ENCODE peak calls at places on chromosomes 1 and 21, in four cellular contexts. X is adrenal gland, S is HFFc6, U is OCI-LY7. K is an unnamed sample.

GRCh38 chr1:167499657-167500056 is 18.7 kb downstream of the CD247 start:
- DNase-seq in X (no peak), U (peak; percentile 95), S (no peak), K (peak; percentile 72)

GRCh38 chr21:44279621-44280260 is 5.9 kb upstream of the AIRE start:
- DNase-seq in X (no peak), S (no peak), U (no peak), K (no peak)

GRCh38 chr1:18484276-18484675 is 3.5 kb downstream of the KLHDC7A start:
- DNase-seq in U (no peak), X (no peak), S (no peak), K (no peak)

GRCh38 chr1:203281033-203281432 is 24.3 kb upstream of the BTG2 start:
- DNase-seq in U (peak; percentile 4), S (peak; percentile 60), X (no peak), K (no peak)

GRCh38 chr1:218367118-218367517 is 22.0 kb downstream of the TGFB2 start:
- DNase-seq in S (no peak), X (no peak), U (no peak), K (no peak)

GRCh38 chr1:231779081-231779480 is 152.5 kb downstream of the DISC1 start:
- DNase-seq in S (no peak), X (no peak), U (no peak), K (no peak)

GRCh38 chr1:71089536-71090270 is 8.9 kb upstream of the ZRANB2 start:
- DNase-seq in X (no peak), U (no peak), S (peak; percentile 68), K (no peak)

GRCh38 chr1:53495608-53496345 is 36.6 kb downstream of the DMRTB1 start:
- DNase-seq in X (no peak), U (no peak), S (no peak), K (no peak)

GRCh38 chr1:31583082-31583994 is 7.0 kb downstream of the TINAGL1 start:
- DNase-seq in X (no peak), S (no peak), U (no peak), K (no peak)

GRCh38 chr1:2300004-2300771 is 72.1 kb downstream of the SKI start:
- DNase-seq in U (peak; percentile 84), X (no peak), S (no peak), K (peak; percentile 93)

GRCh38 chr1:8437286-8437685 is 119.4 kb downstream of the SLC45A1 start:
- DNase-seq in U (no peak), X (no peak), S (no peak), K (no peak)

GRCh38 chr1:235997916-235998315 is 67.0 kb downstream of the NID1 start:
- DNase-seq in S (no peak), U (no peak), X (no peak), K (no peak)

GRCh38 chr1:1548591-1548990 is 8.2 kb upstream of the TMEM240 start:
- DNase-seq in X (no peak), S (no peak), U (no peak), K (no peak)

GRCh38 chr1:209989525-209989924 is 51.5 kb downstream of the SYT14 start:
- DNase-seq in U (peak; percentile 3), X (no peak), S (peak; percentile 5), K (peak; percentile 6)

GRCh38 chr1:247407180-247407616 is 8.8 kb upstream of the NLRP3 start:
- DNase-seq in X (peak; percentile 21), S (no peak), U (no peak), K (peak; percentile 65)

GRCh38 chr1:37556712-37557196 is at the start of gene DNALI1:
- DNase-seq in S (peak; percentile 75), X (peak; percentile 95), U (peak; percentile 24), K (peak; percentile 72)

GRCh38 chr1:39258146-39258924 is 53.8 kb downstream of the MACF1 start:
- DNase-seq in S (peak; percentile 51), X (peak; percentile 87), U (peak; percentile 68), K (peak; percentile 67)

GRCh38 chr1:220786337-220787068 is at the start of gene MTARC1:
- DNase-seq in U (no peak), X (peak; percentile 71), S (peak; percentile 9), K (peak; percentile 63)

GRCh38 chr21:36461277-36461917 is 18.5 kb downstream of the CLDN14 start:
- DNase-seq in U (no peak), S (no peak), X (no peak), K (no peak)

GRCh38 chr1:49435291-49435690 is 588.5 kb downstream of the AGBL4 start:
- DNase-seq in X (no peak), U (no peak), S (no peak), K (no peak)

GRCh38 chr1:39646232-39647081 is 7.0 kb upstream of the HEYL start:
- DNase-seq in X (peak; percentile 78), U (peak; percentile 60), S (peak; percentile 35), K (no peak)

GRCh38 chr1:197632000-197632399 is 143.3 kb downstream of the DENND1B start:
- DNase-seq in X (no peak), S (no peak), U (no peak), K (no peak)

GRCh38 chr1:19737413-19737812 is 62.3 kb downstream of the TMCO4 start:
- DNase-seq in U (no peak), X (no peak), S (no peak), K (no peak)

GRCh38 chr1:210239295-210240155 is 6.9 kb downstream of the SERTAD4 start:
- DNase-seq in X (no peak), U (no peak), S (peak; percentile 89), K (no peak)

GRCh38 chr1:212471286-212471685 is 38.6 kb downstream of the NENF start:
- DNase-seq in U (no peak), S (no peak), X (no peak), K (no peak)

GRCh38 chr1:111202366-111202706 is 1.9 kb upstream of the DENND2D start:
- DNase-seq in U (no peak), X (no peak), S (no peak), K (no peak)

GRCh38 chr1:66944330-66945274 is 19.8 kb downstream of the MIER1 start:
- DNase-seq in S (peak; percentile 77), X (peak; percentile 93), U (no peak), K (no peak)

GRCh38 chr1:91533625-91534024 is 33.0 kb downstream of the CDC7 start:
- DNase-seq in U (no peak), S (no peak), X (no peak), K (no peak)

GRCh38 chr1:91526496-91526895 is 25.8 kb downstream of the CDC7 start:
- DNase-seq in U (no peak), S (no peak), X (no peak), K (no peak)

GRCh38 chr1:91535441-91535840 is 34.8 kb downstream of the CDC7 start:
- DNase-seq in U (no peak), S (no peak), X (no peak), K (no peak)

GRCh38 chr1:91527781-91528180 is 27.1 kb downstream of the CDC7 start:
- DNase-seq in S (no peak), U (no peak), X (no peak), K (no peak)

DNA sequence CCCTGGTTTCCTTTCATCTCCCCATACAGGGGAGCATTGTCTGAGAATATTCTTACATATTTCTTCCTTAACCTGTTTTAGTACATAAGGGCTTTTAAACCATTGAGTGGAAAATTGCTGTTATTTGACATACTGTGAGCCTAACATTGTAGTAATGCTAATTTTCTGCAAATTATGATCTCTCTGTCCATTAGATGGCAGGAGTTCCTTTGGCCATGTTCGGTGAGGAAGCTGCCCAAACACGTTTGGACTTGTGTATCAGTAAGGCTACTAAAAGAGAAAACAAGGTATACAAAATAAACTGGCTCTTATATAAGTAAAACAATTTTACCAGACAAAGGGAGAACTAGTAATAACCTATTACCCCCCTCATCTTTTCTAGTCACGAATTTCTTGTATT is 29.2 kb downstream of the CDC7 start:
- DNase-seq in S (peak; percentile 41), X (peak; percentile 60), U (peak; percentile 10), K (no peak)
- TF ChIP-seq CTCF in S (peak; percentile 71), X (peak; percentile 50), U (peak; percentile 54), K (peak; percentile 47)

GRCh38 chr21:32412998-32413504 is 545 bp downstream of the EVA1C start:
- DNase-seq in S (no peak), X (no peak), U (no peak), K (no peak)

GRCh38 chr21:32410916-32411315 is 1.6 kb upstream of the EVA1C start:
- DNase-seq in S (no peak), X (no peak), U (no peak), K (no peak)

GRCh38 chr21:32411366-32412161 is 942 bp upstream of the EVA1C start:
- DNase-seq in U (no peak), X (peak; percentile 87), S (peak; percentile 24), K (no peak)

GRCh38 chr21:32413697-32414578 is 1.4 kb downstream of the EVA1C start:
- DNase-seq in U (no peak), S (no peak), X (peak; percentile 19), K (no peak)

GRCh38 chr21:32412162-32412997 is at the start of gene EVA1C:
- DNase-seq in X (peak; percentile 53), S (no peak), U (no peak), K (no peak)
- TF ChIP-seq CTCF in X (peak; percentile 37), S (peak; percentile 41), U (no peak), K (no peak)

DNA sequence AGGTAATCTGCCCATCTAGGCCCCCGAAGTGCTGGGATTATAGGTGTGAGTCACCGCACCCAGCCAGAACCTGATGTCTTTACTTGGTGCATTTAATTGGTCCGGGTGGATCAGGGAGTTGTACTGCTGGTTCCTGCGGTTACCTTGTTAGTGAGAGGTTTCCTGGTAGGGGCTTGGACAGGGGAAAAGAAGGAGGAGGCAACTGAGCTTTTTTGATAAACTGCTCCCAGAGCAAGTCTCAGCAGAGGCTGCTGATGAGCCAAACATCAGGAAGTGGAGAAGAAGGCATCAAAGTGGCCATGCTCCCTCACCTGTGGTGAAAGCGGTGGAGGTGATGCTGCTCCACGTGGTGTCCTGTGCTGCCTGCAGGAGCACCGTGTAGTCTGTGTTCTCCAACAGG is 161.5 kb upstream of the KIAA0040 start:
- DNase-seq in X (no peak), S (no peak), U (no peak), K (no peak)
- TF ChIP-seq CTCF in X (no peak), S (no peak), U (no peak), K (no peak)

GRCh38 chr1:73623946-73624345 is 574.0 kb downstream of the LRRIQ3 start:
- DNase-seq in U (no peak), X (no peak), S (no peak), K (no peak)
- TF ChIP-seq CTCF in U (no peak), X (no peak), S (no peak), K (no peak)

DNA sequence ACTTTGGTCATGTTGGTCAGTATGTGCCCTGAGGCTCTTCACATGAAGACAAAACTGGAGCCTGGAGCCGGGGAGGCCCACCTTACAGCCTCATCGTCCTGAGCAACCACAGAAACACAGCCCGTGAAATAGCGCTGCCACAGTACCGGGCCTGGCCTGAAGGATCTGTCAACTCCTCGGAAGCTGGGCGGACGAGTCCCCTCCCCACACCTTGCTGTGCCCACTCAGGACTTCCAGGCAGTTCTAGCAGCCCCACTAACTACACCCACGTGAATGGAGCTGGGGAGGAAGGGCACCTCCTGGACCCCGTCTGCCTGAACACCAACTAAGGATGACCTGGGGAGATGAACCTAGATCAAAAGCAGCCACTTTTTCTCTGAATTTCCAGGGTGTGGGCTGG is 24.7 kb downstream of the SDE2 start:
- DNase-seq in U (no peak), S (no peak), X (no peak), K (no peak)
- TF ChIP-seq CTCF in U (no peak), S (no peak), X (no peak), K (no peak)

GRCh38 chr1:160161965-160162705 is 10.7 kb downstream of the ATP1A4 start:
- DNase-seq in X (peak; percentile 8), U (peak; percentile 19), S (no peak), K (peak; percentile 44)
- TF ChIP-seq CTCF in X (no peak), U (peak; percentile 66), S (peak; percentile 59), K (peak; percentile 62)